ENCODE peak calls at places on chromosomes 16 and 17, in eight cellular contexts. One of them, this sample, is unnamed.

GRCh38 chr17:68497885-68498319 is 14.3 kb upstream of the PRKAR1A start:
- DNase-seq in ascending aorta: no peak
- DNase-seq in CD4-positive, alpha-beta T cell: no peak
- DNase-seq in NCI-H748 treated with DMSO at 0.1 percent for 48 hours: no peak
- DNase-seq in osteoblast: no peak
- DNase-seq in fibroblast of lung: no peak
- DNase-seq in GM23248: no peak
- DNase-seq in choroid plexus epithelial cell: no peak
- DNase-seq in this sample: no peak

GRCh38 chr17:21089933-21090888 is 36.6 kb upstream of the DHRS7B start:
- DNase-seq in fibroblast of lung: no peak
- DNase-seq in GM23248: no peak
- DNase-seq in osteoblast: peak; percentile 45
- DNase-seq in NCI-H748 treated with DMSO at 0.1 percent for 48 hours: no peak
- DNase-seq in choroid plexus epithelial cell: no peak
- DNase-seq in CD4-positive, alpha-beta T cell: no peak
- DNase-seq in ascending aorta: no peak
- DNase-seq in this sample: no peak

GRCh38 chr16:66441586-66442375 is 14.7 kb downstream of the BEAN1 start:
- DNase-seq in NCI-H748 treated with DMSO at 0.1 percent for 48 hours: no peak
- DNase-seq in fibroblast of lung: no peak
- DNase-seq in CD4-positive, alpha-beta T cell: no peak
- DNase-seq in osteoblast: peak; percentile 93
- DNase-seq in ascending aorta: no peak
- DNase-seq in choroid plexus epithelial cell: peak; percentile 40
- DNase-seq in GM23248: peak; percentile 83
- DNase-seq in this sample: no peak

GRCh38 chr17:36807496-36808180 is 129.6 kb upstream of the LHX1 start:
- DNase-seq in ascending aorta: no peak
- DNase-seq in choroid plexus epithelial cell: no peak
- DNase-seq in fibroblast of lung: no peak
- DNase-seq in NCI-H748 treated with DMSO at 0.1 percent for 48 hours: no peak
- DNase-seq in osteoblast: no peak
- DNase-seq in CD4-positive, alpha-beta T cell: no peak
- DNase-seq in GM23248: no peak
- DNase-seq in this sample: no peak

GRCh38 chr17:63435681-63436522 is 10.2 kb downstream of the CYB561 start:
- DNase-seq in fibroblast of lung: no peak
- DNase-seq in choroid plexus epithelial cell: no peak
- DNase-seq in GM23248: no peak
- DNase-seq in NCI-H748 treated with DMSO at 0.1 percent for 48 hours: no peak
- DNase-seq in CD4-positive, alpha-beta T cell: no peak
- DNase-seq in osteoblast: peak; percentile 84
- DNase-seq in ascending aorta: no peak
- DNase-seq in this sample: peak; percentile 97

GRCh38 chr17:56966277-56966676 is 5.4 kb upstream of the COIL start:
- DNase-seq in ascending aorta: no peak
- DNase-seq in NCI-H748 treated with DMSO at 0.1 percent for 48 hours: peak; percentile 13
- DNase-seq in CD4-positive, alpha-beta T cell: no peak
- DNase-seq in fibroblast of lung: no peak
- DNase-seq in osteoblast: no peak
- DNase-seq in choroid plexus epithelial cell: no peak
- DNase-seq in GM23248: no peak
- DNase-seq in this sample: no peak

GRCh38 chr16:87391324-87391949 is 699 bp upstream of the MAP1LC3B start:
- DNase-seq in CD4-positive, alpha-beta T cell: no peak
- DNase-seq in NCI-H748 treated with DMSO at 0.1 percent for 48 hours: no peak
- DNase-seq in ascending aorta: no peak
- DNase-seq in choroid plexus epithelial cell: peak; percentile 36
- DNase-seq in fibroblast of lung: peak; percentile 31
- DNase-seq in osteoblast: peak; percentile 77
- DNase-seq in GM23248: peak; percentile 65
- DNase-seq in this sample: no peak

GRCh38 chr16:13875614-13876284 is 44.2 kb upstream of the ERCC4 start:
- DNase-seq in NCI-H748 treated with DMSO at 0.1 percent for 48 hours: no peak
- DNase-seq in osteoblast: no peak
- DNase-seq in fibroblast of lung: no peak
- DNase-seq in CD4-positive, alpha-beta T cell: no peak
- DNase-seq in ascending aorta: no peak
- DNase-seq in choroid plexus epithelial cell: no peak
- DNase-seq in GM23248: no peak
- DNase-seq in this sample: no peak

GRCh38 chr16:22183901-22184614 is 21.8 kb downstream of the SDR42E2 start:
- DNase-seq in ascending aorta: no peak
- DNase-seq in osteoblast: no peak
- DNase-seq in fibroblast of lung: no peak
- DNase-seq in NCI-H748 treated with DMSO at 0.1 percent for 48 hours: no peak
- DNase-seq in GM23248: no peak
- DNase-seq in CD4-positive, alpha-beta T cell: no peak
- DNase-seq in choroid plexus epithelial cell: peak; percentile 24
- DNase-seq in this sample: no peak

GRCh38 chr17:74042744-74043486 is 160.6 kb upstream of the RPL38 start:
- DNase-seq in ascending aorta: peak; percentile 78
- DNase-seq in fibroblast of lung: peak; percentile 31
- DNase-seq in GM23248: peak; percentile 99
- DNase-seq in choroid plexus epithelial cell: peak; percentile 72
- DNase-seq in osteoblast: peak; percentile 97
- DNase-seq in NCI-H748 treated with DMSO at 0.1 percent for 48 hours: no peak
- DNase-seq in CD4-positive, alpha-beta T cell: no peak
- DNase-seq in this sample: peak; percentile 19

This sample was measured in LNCaP clone FGC.